ENCODE peak calls at places on chromosomes 2 and 18, in six cellular contexts. G, A, P, O, R and U are unnamed samples.
A peak's percentile ranks its signal among the peaks of the same experiment; 100 is the strongest.

GRCh38 chr18:79512461-79513380 is 117.0 kb downstream of the NFATC1 start:
- DNase-seq in G (no peak), A (no peak), P (no peak), O (no peak), R (no peak), U (no peak)

GRCh38 chr2:81093031-81093430 is 788.5 kb upstream of the LRRTM1 start:
- DNase-seq in G (no peak), A (no peak), P (no peak), O (no peak), R (no peak), U (no peak)

GRCh38 chr2:240966457-240966905 is 31.9 kb upstream of the SNED1 start:
- DNase-seq in G (no peak), A (no peak), P (no peak), O (no peak), R (no peak), U (peak; percentile 1)

GRCh38 chr2:64204006-64204632 is 59.9 kb upstream of the PELI1 start:
- DNase-seq in G (peak; percentile 81), A (peak; percentile 2), P (no peak), O (no peak), R (peak; percentile 30), U (no peak)

GRCh38 chr2:194621945-194622344 is 1035.1 kb upstream of the SLC39A10 start:
- DNase-seq in G (no peak), A (no peak), P (no peak), O (no peak), R (no peak), U (no peak)

GRCh38 chr2:172442072-172442895 is 14.9 kb downstream of the ITGA6 start:
- DNase-seq in G (peak; percentile 89), A (peak; percentile 99), P (peak; percentile 96), O (no peak), R (no peak), U (no peak)

GRCh38 chr18:75350440-75350839 is 77.1 kb downstream of the SMIM21 start:
- DNase-seq in G (peak; percentile 10), A (no peak), P (peak; percentile 58), O (no peak), R (no peak), U (no peak)

GRCh38 chr2:229273384-229274338 is 2.6 kb upstream of the PID1 start:
- DNase-seq in G (peak; percentile 86), A (peak; percentile 84), P (peak; percentile 86), O (peak; percentile 18), R (peak; percentile 16), U (peak; percentile 55)

GRCh38 chr2:68742638-68743037 is 8.0 kb downstream of the ARHGAP25 start:
- DNase-seq in G (no peak), A (no peak), P (no peak), O (no peak), R (no peak), U (no peak)

GRCh38 chr18:43481069-43481468 is 203.8 kb upstream of the SYT4 start:
- DNase-seq in G (no peak), A (no peak), P (no peak), O (no peak), R (no peak), U (no peak)

GRCh38 chr2:64401501-64401880 is 52.5 kb upstream of the LGALSL start:
- DNase-seq in G (no peak), A (no peak), P (no peak), O (no peak), R (no peak), U (no peak)

DNA sequence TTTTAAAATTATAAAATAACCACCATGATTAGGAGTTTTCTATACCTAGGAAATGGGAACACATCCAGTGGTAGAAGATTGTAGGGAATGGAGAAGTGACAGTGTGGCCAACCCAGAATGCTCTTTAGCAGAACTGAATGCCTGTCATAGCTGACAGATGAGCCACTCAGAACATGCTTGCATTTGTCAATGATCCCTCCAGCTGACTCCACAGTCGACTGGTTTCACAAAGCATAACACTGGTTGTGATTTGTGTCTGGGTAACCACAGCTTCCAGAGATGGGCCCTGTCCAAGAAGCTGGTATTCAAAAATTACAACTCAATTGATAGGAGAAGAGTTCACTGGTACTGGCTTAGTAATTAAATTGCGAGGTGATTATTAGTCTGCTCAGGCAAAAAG is 9.0 kb upstream of the CTIF start:
- DNase-seq in G (peak; percentile 60), A (peak; percentile 79), P (peak; percentile 71), O (no peak), R (no peak), U (no peak)
- TF ChIP-seq CTCF in G (no peak), A (no peak), P (no peak), O (no peak), R (no peak), U (no peak)

DNA sequence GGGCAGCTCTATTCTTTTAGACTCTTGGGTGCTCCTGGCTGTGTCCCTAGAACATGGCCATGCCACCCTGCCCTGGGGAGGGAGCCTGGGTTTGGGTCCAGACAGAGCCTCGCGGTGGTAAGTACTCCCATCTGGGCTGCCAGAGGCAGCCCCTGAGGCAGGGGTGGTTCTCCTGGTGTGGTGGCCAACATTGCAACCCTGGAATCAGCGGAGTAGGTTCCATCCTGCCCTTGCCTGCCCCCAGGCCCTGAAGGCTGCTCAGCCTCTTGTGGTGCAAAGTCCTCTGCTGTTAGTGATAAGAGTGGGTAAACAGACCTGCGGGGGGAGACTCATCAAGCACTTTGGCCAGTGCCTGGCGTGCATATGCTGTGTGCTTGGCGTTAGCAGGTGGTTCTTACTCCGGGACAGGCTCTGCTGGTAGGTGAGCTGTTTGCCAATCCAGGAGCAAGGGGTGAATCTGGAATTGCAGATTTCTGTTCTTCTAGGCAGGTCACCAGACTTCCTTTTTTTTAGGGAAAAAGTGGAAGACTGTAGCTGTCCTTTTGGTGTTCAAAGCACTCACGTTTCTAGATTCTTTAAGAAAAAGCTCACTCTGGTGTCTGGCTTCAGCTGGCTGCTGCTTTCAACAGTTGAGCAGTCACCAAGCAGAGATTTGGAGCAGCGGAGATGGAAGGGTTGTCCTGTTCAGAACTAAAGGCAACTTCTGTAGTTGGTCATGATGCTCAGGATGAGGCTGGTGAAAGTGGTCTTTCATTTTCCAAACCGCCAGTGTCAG is 3.2 kb downstream of the CNNM3 start:
- DNase-seq in G (no peak), A (no peak), P (no peak), O (no peak), R (no peak), U (no peak)
- TF ChIP-seq CTCF in G (no peak), A (no peak), P (no peak), O (no peak), R (no peak), U (no peak)

GRCh38 chr18:45837283-45838070 is 12.0 kb downstream of the SIGLEC15 start:
- DNase-seq in G (peak; percentile 54), A (no peak), P (peak; percentile 37), O (no peak), R (peak; percentile 67), U (peak; percentile 78)
- TF ChIP-seq CTCF in G (peak; percentile 22), A (peak; percentile 52), P (peak; percentile 12), O (no peak), R (peak; percentile 45), U (peak; percentile 6)

DNA sequence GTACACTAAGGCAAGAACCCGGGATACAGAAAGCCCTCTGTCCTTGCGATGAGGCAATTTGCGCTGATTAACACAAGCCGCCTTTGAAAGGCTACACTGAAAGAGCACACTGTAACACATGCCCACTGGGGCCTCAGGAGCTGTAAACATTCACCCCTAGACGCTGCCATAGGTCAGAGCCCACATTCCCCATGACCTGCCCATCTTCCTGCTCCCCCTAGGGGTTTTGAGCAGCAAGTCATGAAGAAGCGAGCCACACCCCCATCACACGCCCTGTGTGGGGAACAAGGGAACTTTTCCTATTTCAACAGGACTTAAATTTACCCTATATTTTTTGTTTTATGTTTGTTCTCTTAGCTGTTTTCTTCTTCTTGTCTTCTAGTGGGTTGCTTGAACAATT is 47.8 kb upstream of the SLC4A10 start:
- DNase-seq in G (peak; percentile 2), A (no peak), P (no peak), O (peak; percentile 19), R (no peak), U (peak; percentile 7)
- TF ChIP-seq CTCF in G (peak; percentile 46), A (peak; percentile 42), P (no peak), O (peak; percentile 47), R (no peak), U (peak; percentile 22)

GRCh38 chr18:26656944-26657536 is 108.7 kb upstream of the KCTD1 start:
- DNase-seq in G (peak; percentile 51), A (peak; percentile 45), P (peak; percentile 71), O (peak; percentile 76), R (peak; percentile 86), U (peak; percentile 79)
- TF ChIP-seq CTCF in G (peak; percentile 25), A (peak; percentile 67), P (peak; percentile 36), O (no peak), R (peak; percentile 30), U (no peak)